ENCODE peak calls at places on chromosomes 11 and 22, in five cellular contexts. J, H, X, N and Z are unnamed samples.

GRCh38 chr11:29019960-29020683 is 911.9 kb downstream of the METTL15 start:
- DNase-seq in X (no peak), H (no peak), J (peak), N (no peak), Z (no peak)

GRCh38 chr11:132200303-132200936 is 830.0 kb downstream of the NTM start:
- DNase-seq in X (no peak), J (no peak), H (no peak), N (no peak), Z (no peak)

GRCh38 chr11:45092901-45093760 is 53.3 kb upstream of the PRDM11 start:
- DNase-seq in H (no peak), J (no peak), X (no peak), N (no peak), Z (no peak)

GRCh38 chr11:8691601-8692000 is 9.0 kb downstream of the RPL27A start:
- DNase-seq in N (no peak), H (no peak), J (no peak), X (peak), Z (no peak)

GRCh38 chr11:127804775-127805446 is 782.4 kb downstream of the ETS1 start:
- DNase-seq in J (no peak), H (no peak), N (no peak), X (no peak), Z (no peak)

GRCh38 chr11:126978911-126979310 is 21.7 kb downstream of the KIRREL3 start:
- DNase-seq in N (no peak), H (no peak), J (no peak), X (no peak), Z (no peak)

GRCh38 chr11:27120211-27120610 is 79.6 kb downstream of the BBOX1 start:
- DNase-seq in N (no peak), J (no peak), H (no peak), X (no peak), Z (no peak)

GRCh38 chr11:69584160-69584559 is 56.8 kb upstream of the CCND1 start:
- DNase-seq in N (no peak), J (no peak), X (no peak), H (no peak), Z (no peak)

GRCh38 chr11:114616516-114616915 is 20.9 kb upstream of the NXPE4 start:
- DNase-seq in N (no peak), H (no peak), J (no peak), X (no peak), Z (no peak)

GRCh38 chr11:43035011-43035564 is 276.7 kb upstream of the API5 start:
- DNase-seq in X (no peak), J (no peak), H (no peak), N (no peak), Z (no peak)

GRCh38 chr11:132715041-132715440 is 817.3 kb downstream of the OPCML start:
- DNase-seq in N (no peak), J (no peak), X (no peak), H (no peak), Z (no peak)

GRCh38 chr22:27602390-27602789 is 199.2 kb downstream of the MN1 start:
- DNase-seq in J (no peak), X (no peak), H (peak), N (no peak), Z (no peak)

GRCh38 chr11:110712643-110713468 is 619 bp upstream of the ARHGAP20 start:
- DNase-seq in J (no peak), X (no peak), H (peak), N (no peak), Z (peak)

GRCh38 chr11:107777094-107777493 is 65.2 kb upstream of the SLN start:
- DNase-seq in J (no peak), N (no peak), X (no peak), H (no peak), Z (no peak)

GRCh38 chr11:44625759-44626523 is 60.5 kb downstream of the CD82 start:
- DNase-seq in H (no peak), X (no peak), J (no peak), N (no peak), Z (peak)

GRCh38 chr11:75536786-75537629 is 11.3 kb upstream of the GDPD5 start:
- DNase-seq in H (no peak), J (no peak), N (no peak), X (no peak), Z (no peak)

GRCh38 chr11:18752502-18752901 is 26.5 kb upstream of the IGSF22 start:
- DNase-seq in H (no peak), X (no peak), N (no peak), J (no peak), Z (no peak)

GRCh38 chr11:16612801-16613400 is 125.5 kb upstream of the C11orf58 start:
- DNase-seq in H (peak), N (no peak), J (no peak), X (peak), Z (no peak)

GRCh38 chr11:8242480-8243280 is 21.0 kb downstream of the LMO1 start:
- DNase-seq in X (no peak), J (no peak), H (peak), N (no peak), Z (no peak)

GRCh38 chr11:117295438-117296137 is 4.4 kb downstream of the BACE1-AS start:
- DNase-seq in H (no peak), J (no peak), X (no peak), N (no peak), Z (no peak)

GRCh38 chr11:123018702-123019101 is 37.1 kb upstream of the BSX start:
- DNase-seq in J (no peak), N (no peak), X (no peak), H (no peak), Z (no peak)

GRCh38 chr22:26471522-26471921 is 12.1 kb downstream of the HPS4 start:
- DNase-seq in J (no peak), N (peak), X (no peak), H (no peak), Z (no peak)

GRCh38 chr11:18313985-18314763 is 7.8 kb downstream of the HPS5 start:
- DNase-seq in H (no peak), J (no peak), X (no peak), N (no peak), Z (no peak)

GRCh38 chr22:31867386-31868153 is 76.8 kb upstream of the YWHAH start:
- DNase-seq in X (no peak), H (no peak), J (peak), N (no peak), Z (no peak)

GRCh38 chr11:113689711-113690618 is 16.1 kb downstream of the TMPRSS5 start:
- DNase-seq in J (no peak), X (no peak), N (no peak), H (no peak), Z (no peak)

GRCh38 chr22:22031571-22031970 is 49.0 kb upstream of the TOP3B start:
- DNase-seq in N (no peak), H (no peak), X (no peak), J (no peak), Z (no peak)

GRCh38 chr11:103047837-103048236 is 44.1 kb downstream of the DCUN1D5 start:
- DNase-seq in H (no peak), J (no peak), X (no peak), N (no peak), Z (no peak)

GRCh38 chr11:111886032-111886431 is 6.7 kb downstream of the CFAP68 start:
- DNase-seq in J (no peak), X (no peak), N (no peak), H (no peak), Z (no peak)

GRCh38 chr11:128949791-128950454 is 7.3 kb upstream of the TP53AIP1 start:
- DNase-seq in H (no peak), J (no peak), X (no peak), N (no peak), Z (no peak)

GRCh38 chr11:73350908-73351636 is 25.1 kb upstream of the RELT start:
- DNase-seq in X (no peak), H (peak), J (peak), N (peak), Z (peak)

GRCh38 chr22:46049726-46050450 is 72.9 kb upstream of the WNT7B start:
- DNase-seq in H (no peak), N (no peak), X (peak), J (no peak), Z (peak)

GRCh38 chr11:115301029-115301428 is 203.2 kb downstream of the CADM1 start:
- DNase-seq in X (no peak), N (no peak), H (no peak), J (no peak), Z (no peak)

GRCh38 chr11:2562181-2562581 is 117.4 kb downstream of the KCNQ1 start:
- DNase-seq in N (peak), J (no peak), X (peak), H (no peak), Z (peak)

GRCh38 chr11:128884703-128885338 is 6.3 kb upstream of the KCNJ5 start:
- DNase-seq in J (peak), N (peak), H (peak), X (no peak), Z (peak)

GRCh38 chr11:10139081-10139480 is 154.9 kb downstream of the SBF2 start:
- DNase-seq in N (no peak), H (no peak), J (no peak), X (no peak), Z (no peak)

GRCh38 chr22:32858957-32859356 is 57.5 kb downstream of the TIMP3 start:
- DNase-seq in H (peak), N (no peak), X (no peak), J (no peak), Z (no peak)

GRCh38 chr11:104895619-104896018 is 2.6 kb downstream of the CASP12 start:
- DNase-seq in X (no peak), H (no peak), N (no peak), J (no peak), Z (no peak)
- H3K4me3 ChIP-seq in X (no peak), H (no peak), N (no peak), J (no peak), Z (no peak)

DNA sequence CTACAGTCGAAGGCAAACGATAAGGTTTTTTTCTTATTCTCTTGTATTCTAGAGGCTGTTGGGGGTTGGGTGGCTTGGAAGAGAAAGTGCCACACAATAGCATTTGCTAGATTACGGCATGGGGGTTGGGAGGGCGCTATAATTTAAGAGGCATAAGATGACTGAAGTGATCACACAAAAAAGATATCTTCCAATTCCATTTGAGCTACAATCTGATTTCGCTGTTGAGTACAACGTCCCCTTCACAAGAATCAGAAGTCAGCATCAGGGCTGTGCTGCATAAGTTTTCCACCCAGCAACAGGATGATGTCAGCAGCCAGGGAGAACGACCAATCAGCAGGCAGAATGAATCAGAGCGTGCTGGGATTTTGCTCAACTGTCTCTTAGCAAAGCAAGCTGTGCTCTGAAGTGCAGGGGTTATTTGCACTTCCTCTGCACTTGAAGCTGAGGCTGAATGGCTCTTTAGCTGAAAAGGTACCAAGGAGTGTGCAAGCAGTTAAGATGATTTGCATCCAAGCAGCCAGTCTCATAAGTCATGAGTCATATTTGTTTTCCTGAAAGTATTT is 23.2 kb upstream of the SESN3 start:
- DNase-seq in N (peak), J (peak), X (peak), H (peak), Z (peak)
- TF ChIP-seq EP300 in N (no peak), J (no peak), X (no peak), H (peak), Z (no peak)

GRCh38 chr11:35035894-35036408 is 103.0 kb upstream of the CD44 start:
- DNase-seq in H (no peak), X (no peak), J (no peak), N (no peak), Z (no peak)
- TF ChIP-seq POLR2AphosphoS5 in H (peak), X (no peak), J (no peak), N (no peak), Z (no peak)

GRCh38 chr22:42431401-42432019 is 693 bp downstream of the NFAM1 start:
- DNase-seq in H (no peak), X (no peak), J (no peak), N (no peak), Z (no peak)
- H3K4me3 ChIP-seq in H (no peak), X (peak), J (no peak), N (no peak), Z (no peak)

DNA sequence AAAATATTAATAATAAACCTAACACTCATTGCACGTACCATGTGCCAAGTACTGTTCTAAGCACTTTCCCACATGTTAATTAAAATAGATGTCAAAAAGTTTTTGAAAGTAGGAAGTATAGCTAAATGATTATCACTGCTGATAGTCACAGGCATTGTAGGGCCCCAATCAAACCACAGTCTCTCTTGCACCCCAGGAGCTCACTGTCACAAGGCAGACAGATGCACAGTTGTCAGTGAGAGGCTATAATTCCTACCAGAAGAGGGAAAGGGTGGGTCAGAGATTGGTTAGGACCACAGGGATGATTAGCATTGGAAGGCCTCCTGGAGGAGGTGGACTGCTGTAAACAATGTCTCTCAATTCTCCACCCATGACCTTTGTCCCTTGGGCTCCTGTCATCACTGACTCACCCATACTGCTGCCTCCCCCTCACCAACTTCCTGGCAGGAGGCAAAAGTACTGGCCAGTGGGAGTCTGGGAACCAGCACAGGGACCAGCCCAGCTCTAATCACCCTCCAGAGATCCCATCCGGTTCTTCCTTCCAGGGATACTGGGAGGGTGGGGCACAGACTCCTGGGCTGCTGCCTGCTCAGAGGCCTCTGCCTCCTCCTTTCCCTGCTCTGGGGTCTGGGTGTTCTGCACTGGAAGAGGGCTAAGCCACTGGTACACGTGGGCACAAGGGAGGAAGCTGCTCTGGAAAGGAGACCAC is 1.1 kb upstream of the POLD4 start:
- DNase-seq in J (no peak), H (no peak), N (peak), X (peak), Z (peak)
- TF ChIP-seq EP300 in J (no peak), H (no peak), N (peak), X (no peak), Z (peak)

GRCh38 chr11:88420165-88420781 is 82.7 kb upstream of the CTSC start:
- DNase-seq in J (no peak), H (no peak), N (no peak), X (no peak), Z (no peak)
- TF ChIP-seq POLR2AphosphoS5 in J (no peak), H (no peak), N (no peak), X (no peak), Z (no peak)

GRCh38 chr22:50057868-50058311 is at the start of gene TTLL8:
- DNase-seq in H (no peak), N (no peak), J (no peak), X (no peak), Z (no peak)

GRCh38 chr22:50059185-50059880 is 1.2 kb upstream of the TTLL8 start:
- DNase-seq in J (no peak), X (no peak), N (peak), H (peak), Z (no peak)

GRCh38 chr22:50059881-50060262 is 1.8 kb upstream of the TTLL8 start:
- DNase-seq in J (no peak), H (no peak), X (no peak), N (no peak), Z (no peak)

GRCh38 chr22:50057292-50057867 is 718 bp downstream of the TTLL8 start:
- DNase-seq in X (no peak), H (no peak), J (no peak), N (no peak), Z (no peak)

GRCh38 chr22:50058338-50059184 is 463 bp upstream of the TTLL8 start:
- DNase-seq in H (peak), X (no peak), N (no peak), J (no peak), Z (no peak)
- H3K4me3 ChIP-seq in H (no peak), X (peak), N (no peak), J (peak), Z (no peak)